ENCODE peak calls at places on chromosomes 13 and 19, in six cellular contexts. P is RWPE1, Z is GM23338, O is neural progenitor cell, W is progenitor cell of endocrine pancreas, C is nephron progenitor cell. D is an unnamed sample.

GRCh38 chr13:29568731-29569130 is 26.8 kb downstream of the SLC7A1 start:
- DNase-seq in P (peak), Z (no peak), O (no peak), W (no peak), C (no peak), D (no peak)

GRCh38 chr13:46124531-46124966 is 19.7 kb upstream of the CPB2 start:
- DNase-seq in P (no peak), Z (no peak), O (no peak), W (no peak), C (no peak), D (no peak)

GRCh38 chr13:39900106-39900750 is 244.8 kb downstream of the COG6 start:
- DNase-seq in P (no peak), Z (no peak), O (no peak), W (no peak), C (no peak), D (no peak)

GRCh38 chr19:16381756-16382401 is 57.3 kb downstream of the KLF2 start:
- DNase-seq in P (no peak), Z (no peak), O (no peak), W (no peak), C (no peak), D (no peak)

GRCh38 chr13:29758591-29759114 is 91.8 kb downstream of the UBL3 start:
- DNase-seq in P (no peak), Z (no peak), O (no peak), W (no peak), C (no peak), D (no peak)

GRCh38 chr19:40283414-40284250 is 1.5 kb downstream of the AKT2 start:
- DNase-seq in P (no peak), Z (no peak), O (no peak), W (no peak), C (no peak), D (no peak)

GRCh38 chr13:69950160-69950559 is 157.5 kb upstream of the ATXN8OS start:
- DNase-seq in P (no peak), Z (no peak), O (no peak), W (no peak), C (no peak), D (no peak)

GRCh38 chr13:41564046-41564445 is 106.7 kb downstream of the RGCC start:
- DNase-seq in P (no peak), Z (no peak), O (no peak), W (no peak), C (no peak), D (no peak)

GRCh38 chr19:40771101-40771539 is 4.2 kb upstream of the MIA start:
- DNase-seq in P (no peak), Z (peak), O (no peak), W (no peak), C (no peak), D (no peak)

GRCh38 chr13:71759506-71760225 is 107.3 kb downstream of the DACH1 start:
- DNase-seq in P (no peak), Z (peak), O (peak), W (no peak), C (no peak), D (no peak)

GRCh38 chr13:99192480-99192879 is 8.2 kb upstream of the UBAC2 start:
- DNase-seq in P (no peak), Z (no peak), O (no peak), W (no peak), C (no peak), D (no peak)

GRCh38 chr19:35793381-35794165 is 18.2 kb downstream of the ARHGAP33 start:
- DNase-seq in P (no peak), Z (no peak), O (no peak), W (no peak), C (no peak), D (no peak)

GRCh38 chr13:110498327-110498726 is 63.2 kb downstream of the RAB20 start:
- DNase-seq in P (no peak), Z (no peak), O (no peak), W (no peak), C (no peak), D (no peak)

GRCh38 chr13:39634956-39635355 is 20.5 kb upstream of the COG6 start:
- DNase-seq in P (no peak), Z (no peak), O (no peak), W (no peak), C (no peak), D (no peak)

GRCh38 chr13:59112375-59112774 is 1051.4 kb downstream of the DIAPH3 start:
- DNase-seq in P (peak), Z (no peak), O (peak), W (no peak), C (no peak), D (no peak)

GRCh38 chr13:111282425-111282824 is 38.0 kb upstream of the TEX29 start:
- DNase-seq in P (no peak), Z (no peak), O (no peak), W (no peak), C (no peak), D (no peak)

GRCh38 chr19:17550076-17550667 is 5.3 kb upstream of the COLGALT1 start:
- DNase-seq in P (no peak), Z (no peak), O (no peak), W (no peak), C (no peak), D (no peak)

GRCh38 chr13:107244241-107244640 is 676.3 kb upstream of the ARGLU1 start:
- DNase-seq in P (no peak), Z (no peak), O (no peak), W (no peak), C (no peak), D (no peak)

GRCh38 chr13:110836600-110836903 is 78.3 kb downstream of the ANKRD10 start:
- DNase-seq in P (no peak), Z (no peak), O (no peak), W (no peak), C (no peak), D (no peak)

GRCh38 chr13:42821437-42821836 is 40.1 kb downstream of the FAM216B start:
- DNase-seq in P (no peak), Z (no peak), O (no peak), W (no peak), C (no peak), D (no peak)

GRCh38 chr13:40401911-40402776 is 264.3 kb downstream of the FOXO1 start:
- DNase-seq in P (peak), Z (no peak), O (no peak), W (no peak), C (peak), D (peak)

GRCh38 chr13:113493315-113493951 is 2.9 kb upstream of the DCUN1D2 start:
- DNase-seq in P (peak), Z (no peak), O (no peak), W (no peak), C (no peak), D (peak)

GRCh38 chr19:46787040-46787330 is 1.4 kb downstream of the SLC1A5 start:
- DNase-seq in P (no peak), Z (no peak), O (no peak), W (no peak), C (no peak), D (no peak)

GRCh38 chr19:4386038-4386782 is 14.1 kb downstream of the SH3GL1 start:
- DNase-seq in P (no peak), Z (no peak), O (no peak), W (no peak), C (no peak), D (no peak)

GRCh38 chr13:95509521-95510315 is 42.8 kb upstream of the CLDN10 start:
- DNase-seq in P (peak), Z (no peak), O (no peak), W (no peak), C (no peak), D (no peak)

GRCh38 chr13:31755803-31756212 is 16.5 kb downstream of the RXFP2 start:
- DNase-seq in P (no peak), Z (no peak), O (no peak), W (no peak), C (no peak), D (no peak)

GRCh38 chr13:35345992-35346391 is 130.5 kb downstream of the MAB21L1 start:
- DNase-seq in P (no peak), Z (no peak), O (peak), W (no peak), C (no peak), D (no peak)

GRCh38 chr19:17281391-17282304 is at the start of gene ANKLE1:
- DNase-seq in P (peak), Z (peak), O (peak), W (no peak), C (peak), D (no peak)

GRCh38 chr13:80921556-80921955 is 580.6 kb upstream of the SPRY2 start:
- DNase-seq in P (no peak), Z (no peak), O (no peak), W (no peak), C (no peak), D (no peak)

GRCh38 chr19:41554902-41555301 is 21.1 kb upstream of the CEACAM21 start:
- DNase-seq in P (no peak), Z (no peak), O (no peak), W (no peak), C (no peak), D (no peak)

GRCh38 chr13:90717451-90717936 is 630.0 kb upstream of the MIR17HG start:
- DNase-seq in P (peak), Z (peak), O (peak), W (no peak), C (no peak), D (no peak)

GRCh38 chr19:4016486-4016885 is 8.9 kb downstream of the PIAS4 start:
- DNase-seq in P (no peak), Z (no peak), O (no peak), W (no peak), C (no peak), D (no peak)

GRCh38 chr13:29676535-29676934 is 81.0 kb upstream of the SLC7A1 start:
- DNase-seq in P (no peak), Z (no peak), O (no peak), W (no peak), C (no peak), D (no peak)

GRCh38 chr19:33221641-33222040 is 4.0 kb downstream of the SLC7A10 start:
- DNase-seq in P (no peak), Z (no peak), O (no peak), W (no peak), C (no peak), D (no peak)

GRCh38 chr19:43700368-43701015 is 15.4 kb upstream of the IRGC start:
- DNase-seq in P (no peak), Z (no peak), O (peak), W (no peak), C (no peak), D (no peak)

DNA sequence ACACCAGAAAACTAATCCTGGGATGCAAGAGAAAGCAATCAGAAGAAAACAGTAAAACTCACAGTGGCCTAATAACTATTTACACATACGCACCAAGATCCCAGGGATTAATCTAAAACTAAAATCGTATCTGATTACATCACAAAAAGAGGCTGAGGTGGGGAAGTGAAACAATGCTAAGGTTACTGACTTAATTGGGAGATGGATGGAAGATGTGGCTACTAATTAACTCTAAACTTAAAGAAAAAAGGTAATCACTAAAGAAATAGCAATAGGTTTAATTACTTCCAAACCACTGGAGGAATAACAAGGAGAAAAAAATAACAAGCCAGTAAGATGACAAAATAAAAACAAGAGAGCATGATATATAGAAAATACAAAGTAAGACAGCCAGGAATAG is 50.4 kb downstream of the NUFIP1 start:
- DNase-seq in P (no peak), Z (no peak), O (no peak), W (no peak), C (no peak), D (no peak)
- TF ChIP-seq CTCF in P (no peak), Z (no peak), O (no peak), W (no peak), C (no peak), D (no peak)

GRCh38 chr13:92823059-92823458 is 403.5 kb upstream of the GPC6 start:
- DNase-seq in P (no peak), Z (no peak), O (no peak), W (no peak), C (no peak), D (no peak)
- TF ChIP-seq CTCF in P (no peak), Z (no peak), O (no peak), W (no peak), C (no peak), D (no peak)

GRCh38 chr13:33235078-33235477 is 50.5 kb downstream of the STARD13 start:
- DNase-seq in P (no peak), Z (no peak), O (no peak), W (no peak), C (no peak), D (no peak)
- TF ChIP-seq CTCF in P (no peak), Z (no peak), O (no peak), W (no peak), C (no peak), D (no peak)

DNA sequence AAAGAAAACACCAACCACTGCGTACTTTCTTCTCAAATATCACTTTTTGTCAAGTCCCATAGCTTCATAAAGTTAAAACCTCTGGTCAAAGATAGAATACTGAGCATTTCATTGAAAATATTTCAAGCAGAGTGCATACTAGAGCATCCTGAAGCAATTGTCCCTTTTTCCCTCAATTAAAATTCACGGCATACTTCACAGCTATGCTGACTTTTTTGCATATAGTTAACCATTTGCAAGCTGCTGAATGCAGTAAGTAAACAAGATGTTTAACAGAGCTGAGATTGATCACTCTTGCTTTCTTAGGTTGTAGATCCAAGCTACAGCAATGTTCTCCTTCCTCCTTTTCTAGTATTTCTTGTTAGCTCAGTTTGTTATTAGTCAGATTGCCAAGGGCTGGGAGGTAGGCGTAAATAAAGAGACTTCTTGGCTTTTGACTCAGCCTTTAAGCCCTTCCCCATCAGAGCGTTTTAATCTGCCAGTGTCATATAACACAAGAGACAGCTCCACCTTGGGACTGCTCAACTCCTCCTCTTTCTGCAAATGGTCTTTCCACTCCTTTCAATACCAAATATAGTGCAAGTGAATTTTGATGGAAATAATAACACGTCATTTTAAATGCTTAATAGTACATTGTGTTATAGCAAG is at the start of gene SLITRK6:
- DNase-seq in P (peak), Z (peak), O (peak), W (no peak), C (peak), D (no peak)
- TF ChIP-seq CTCF in P (peak), Z (peak), O (peak), W (no peak), C (no peak), D (peak)

GRCh38 chr19:1606138-1606651 is 933 bp upstream of the UQCR11 start:
- DNase-seq in P (no peak), Z (no peak), O (no peak), W (no peak), C (no peak), D (no peak)
- TF ChIP-seq CTCF in P (peak), Z (no peak), O (no peak), W (no peak), C (no peak), D (no peak)

GRCh38 chr13:102948006-102948405 is 102.2 kb downstream of the ERCC5 start:
- DNase-seq in P (no peak), Z (no peak), O (peak), W (no peak), C (no peak), D (no peak)
- TF ChIP-seq CTCF in P (no peak), Z (no peak), O (peak), W (no peak), C (no peak), D (peak)

DNA sequence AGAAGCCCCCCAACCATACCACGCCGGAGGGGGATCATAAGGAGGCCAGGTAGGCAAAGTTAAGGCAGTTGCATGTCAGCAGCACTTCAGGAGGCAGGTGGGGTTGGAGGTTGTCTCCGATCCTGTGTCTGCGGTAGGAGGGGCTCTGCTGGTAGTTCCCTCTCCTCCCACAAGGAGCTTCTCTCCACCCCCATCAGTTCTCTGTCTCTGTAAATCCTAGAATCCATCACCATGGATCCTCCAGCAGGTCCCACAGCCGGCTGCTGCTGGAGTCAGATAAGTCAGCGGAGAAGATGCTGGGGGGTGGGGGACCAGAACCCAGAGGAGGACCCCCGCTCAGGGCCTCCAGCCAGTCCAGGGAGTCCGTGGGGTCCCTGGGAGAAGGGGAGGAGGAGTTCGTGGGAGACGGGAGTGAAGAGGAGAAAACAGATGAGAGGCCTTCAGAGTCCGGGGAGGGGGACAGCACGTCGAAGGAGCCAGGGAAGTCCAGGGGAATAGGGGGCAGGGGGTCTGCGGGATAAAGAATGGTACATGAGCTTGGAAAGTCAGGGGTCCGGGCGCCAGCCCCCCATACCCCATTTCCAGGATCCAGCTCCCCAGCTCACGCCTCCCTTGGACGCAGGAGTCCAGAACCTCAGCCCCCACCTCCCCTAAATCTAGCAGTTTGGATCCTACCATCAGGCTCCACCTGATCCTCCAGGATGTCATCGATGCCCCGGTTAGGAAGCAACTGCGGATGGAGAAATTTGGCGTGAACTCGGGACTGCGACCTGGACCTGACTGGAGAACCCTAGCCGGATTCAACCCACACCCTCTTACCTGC is 6.3 kb downstream of the MAMSTR start:
- DNase-seq in P (no peak), Z (peak), O (peak), W (no peak), C (peak), D (no peak)
- TF ChIP-seq CTCF in P (no peak), Z (peak), O (peak), W (peak), C (peak), D (peak)

GRCh38 chr19:50795665-50796073 is 5.5 kb downstream of the ACP4 start:
- DNase-seq in P (no peak), Z (no peak), O (no peak), W (no peak), C (no peak), D (no peak)

GRCh38 chr19:50796128-50796633 is 6.0 kb downstream of the ACP4 start:
- DNase-seq in P (no peak), Z (peak), O (no peak), W (no peak), C (no peak), D (no peak)

GRCh38 chr19:50794074-50794777 is 4.0 kb downstream of the ACP4 start:
- DNase-seq in P (no peak), Z (no peak), O (no peak), W (no peak), C (no peak), D (no peak)

GRCh38 chr19:50793558-50794065 is 3.4 kb downstream of the ACP4 start:
- DNase-seq in P (no peak), Z (no peak), O (no peak), W (no peak), C (no peak), D (no peak)

GRCh38 chr19:50794778-50795664 is 4.8 kb downstream of the ACP4 start:
- DNase-seq in P (no peak), Z (peak), O (no peak), W (no peak), C (no peak), D (no peak)
- TF ChIP-seq CTCF in P (no peak), Z (peak), O (peak), W (peak), C (no peak), D (no peak)

GRCh38 chr13:52450793-52451116 is 321 bp upstream of the VPS36 start:
- DNase-seq in P (no peak), Z (no peak), O (no peak), W (no peak), C (no peak), D (no peak)
- TF ChIP-seq CTCF in P (peak), Z (no peak), O (no peak), W (no peak), C (peak), D (peak)

GRCh38 chr19:49812997-49813861 is at the start of gene FUZ:
- DNase-seq in P (peak), Z (peak), O (peak), W (peak), C (peak), D (peak)
- TF ChIP-seq CTCF in P (no peak), Z (peak), O (peak), W (peak), C (no peak), D (peak)